ENCODE peak calls at places on chromosomes 11 and 22, in ten cellular contexts. One of them, this sample, is unnamed.

GRCh38 chr11:77066229-77067023 is at the start of gene CAPN5:
- DNase-seq in left ventricle myocardium inferior: peak
- DNase-seq in suprapubic skin: peak
- DNase-seq in IMR-90: peak
- DNase-seq in foreskin fibroblast: peak
- DNase-seq in gastrocnemius medialis: peak
- DNase-seq in right atrium auricular region: peak
- DNase-seq in sigmoid colon: peak
- DNase-seq in fibroblast of the aortic adventitia: peak
- DNase-seq in psoas muscle: peak
- DNase-seq in this sample: peak

GRCh38 chr22:35593885-35594470 is 23.2 kb downstream of the MB start:
- DNase-seq in left ventricle myocardium inferior: no peak
- DNase-seq in suprapubic skin: no peak
- DNase-seq in IMR-90: no peak
- DNase-seq in foreskin fibroblast: no peak
- DNase-seq in gastrocnemius medialis: peak
- DNase-seq in right atrium auricular region: no peak
- DNase-seq in sigmoid colon: no peak
- DNase-seq in fibroblast of the aortic adventitia: peak
- DNase-seq in psoas muscle: no peak
- DNase-seq in this sample: no peak

GRCh38 chr22:39209756-39210155 is 35.0 kb downstream of the PDGFB start:
- DNase-seq in left ventricle myocardium inferior: no peak
- DNase-seq in suprapubic skin: peak
- DNase-seq in IMR-90: no peak
- DNase-seq in foreskin fibroblast: no peak
- DNase-seq in gastrocnemius medialis: no peak
- DNase-seq in right atrium auricular region: no peak
- DNase-seq in sigmoid colon: peak
- DNase-seq in fibroblast of the aortic adventitia: no peak
- DNase-seq in psoas muscle: no peak
- DNase-seq in this sample: no peak

GRCh38 chr11:62999649-63000048 is 14.9 kb upstream of the SLC22A6 start:
- DNase-seq in left ventricle myocardium inferior: no peak
- DNase-seq in suprapubic skin: no peak
- DNase-seq in IMR-90: no peak
- DNase-seq in foreskin fibroblast: no peak
- DNase-seq in gastrocnemius medialis: no peak
- DNase-seq in right atrium auricular region: no peak
- DNase-seq in sigmoid colon: no peak
- DNase-seq in fibroblast of the aortic adventitia: no peak
- DNase-seq in psoas muscle: no peak
- DNase-seq in this sample: no peak

GRCh38 chr11:41309111-41309522 is 150.3 kb downstream of the LRRC4C start:
- DNase-seq in left ventricle myocardium inferior: no peak
- DNase-seq in suprapubic skin: no peak
- DNase-seq in IMR-90: no peak
- DNase-seq in foreskin fibroblast: no peak
- DNase-seq in gastrocnemius medialis: no peak
- DNase-seq in right atrium auricular region: no peak
- DNase-seq in sigmoid colon: no peak
- DNase-seq in fibroblast of the aortic adventitia: no peak
- DNase-seq in psoas muscle: no peak
- DNase-seq in this sample: no peak

GRCh38 chr22:50732681-50733080 is 5.3 kb upstream of the ACR start:
- DNase-seq in left ventricle myocardium inferior: peak
- DNase-seq in suprapubic skin: peak
- DNase-seq in IMR-90: no peak
- DNase-seq in foreskin fibroblast: no peak
- DNase-seq in gastrocnemius medialis: no peak
- DNase-seq in right atrium auricular region: no peak
- DNase-seq in sigmoid colon: no peak
- DNase-seq in fibroblast of the aortic adventitia: no peak
- DNase-seq in psoas muscle: no peak
- DNase-seq in this sample: no peak

GRCh38 chr22:43957871-43958270 is 2.6 kb downstream of the SAMM50 start:
- DNase-seq in left ventricle myocardium inferior: no peak
- DNase-seq in suprapubic skin: no peak
- DNase-seq in IMR-90: peak
- DNase-seq in foreskin fibroblast: no peak
- DNase-seq in gastrocnemius medialis: peak
- DNase-seq in right atrium auricular region: no peak
- DNase-seq in sigmoid colon: peak
- DNase-seq in fibroblast of the aortic adventitia: peak
- DNase-seq in psoas muscle: no peak
- DNase-seq in this sample: no peak

GRCh38 chr11:106986261-106986660 is 32.0 kb downstream of the GUCY1A2 start:
- DNase-seq in left ventricle myocardium inferior: no peak
- DNase-seq in suprapubic skin: no peak
- DNase-seq in IMR-90: peak
- DNase-seq in foreskin fibroblast: peak
- DNase-seq in gastrocnemius medialis: no peak
- DNase-seq in right atrium auricular region: no peak
- DNase-seq in sigmoid colon: no peak
- DNase-seq in fibroblast of the aortic adventitia: peak
- DNase-seq in psoas muscle: no peak
- DNase-seq in this sample: peak

DNA sequence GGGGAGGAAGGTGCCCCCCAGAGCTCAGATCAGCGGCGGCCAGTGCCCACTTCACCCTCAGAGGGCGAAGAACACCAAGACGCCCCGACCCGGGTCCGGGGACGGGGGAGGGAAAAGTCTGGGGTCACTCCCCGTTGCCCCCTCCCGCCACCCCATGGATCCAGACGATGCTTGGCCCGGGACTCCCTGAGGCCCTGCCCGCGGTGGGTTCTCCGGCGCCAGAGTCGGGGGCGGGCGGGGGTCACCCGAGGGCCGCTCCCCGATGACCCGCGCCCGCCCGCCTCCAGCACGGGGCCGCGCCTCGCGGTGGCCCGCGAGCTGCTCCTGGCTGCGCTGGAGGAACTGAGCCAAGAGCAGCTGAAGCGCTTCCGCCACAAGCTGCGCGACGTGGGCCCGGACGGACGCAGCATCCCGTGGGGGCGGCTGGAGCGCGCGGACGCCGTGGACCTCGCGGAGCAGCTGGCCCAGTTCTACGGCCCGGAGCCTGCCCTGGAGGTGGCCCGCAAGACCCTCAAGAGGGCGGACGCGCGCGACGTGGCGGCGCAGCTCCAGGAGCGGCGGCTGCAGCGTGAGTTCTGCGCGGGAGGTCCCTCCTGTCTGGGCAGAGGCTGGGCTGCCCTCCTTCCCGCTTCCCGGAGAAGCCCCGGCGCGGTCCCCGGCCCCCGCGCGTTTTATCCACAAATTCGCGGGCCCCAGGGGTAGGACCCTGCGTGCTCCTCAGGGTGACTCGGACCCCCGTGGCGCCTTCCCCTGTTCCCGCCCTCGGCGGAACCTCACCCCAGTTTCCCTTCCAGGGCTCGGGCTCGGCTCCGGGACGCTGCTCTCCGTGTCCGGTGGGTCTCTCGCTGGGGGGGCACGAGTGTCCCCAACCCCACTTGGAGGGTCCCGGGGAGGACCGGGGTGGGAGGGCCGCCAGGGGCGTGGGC is 1.1 kb downstream of the NLRP6 start:
- DNase-seq in left ventricle myocardium inferior: no peak
- DNase-seq in suprapubic skin: peak
- DNase-seq in IMR-90: no peak
- DNase-seq in foreskin fibroblast: no peak
- DNase-seq in gastrocnemius medialis: no peak
- DNase-seq in right atrium auricular region: no peak
- DNase-seq in sigmoid colon: peak
- DNase-seq in fibroblast of the aortic adventitia: no peak
- DNase-seq in psoas muscle: no peak
- DNase-seq in this sample: no peak
- H3K4me3 ChIP-seq in left ventricle myocardium inferior: peak
- H3K4me3 ChIP-seq in suprapubic skin: peak
- H3K4me3 ChIP-seq in IMR-90: no peak
- H3K4me3 ChIP-seq in foreskin fibroblast: no peak
- H3K4me3 ChIP-seq in gastrocnemius medialis: no peak
- H3K4me3 ChIP-seq in right atrium auricular region: no peak
- H3K4me3 ChIP-seq in sigmoid colon: peak
- H3K4me3 ChIP-seq in fibroblast of the aortic adventitia: no peak
- H3K4me3 ChIP-seq in psoas muscle: peak
- H3K4me3 ChIP-seq in this sample: no peak

GRCh38 chr11:114253771-114254170 is 42.4 kb upstream of the NNMT start:
- DNase-seq in left ventricle myocardium inferior: no peak
- DNase-seq in suprapubic skin: no peak
- DNase-seq in IMR-90: no peak
- DNase-seq in foreskin fibroblast: no peak
- DNase-seq in gastrocnemius medialis: no peak
- DNase-seq in right atrium auricular region: no peak
- DNase-seq in sigmoid colon: no peak
- DNase-seq in fibroblast of the aortic adventitia: no peak
- DNase-seq in psoas muscle: no peak
- DNase-seq in this sample: no peak

GRCh38 chr11:114250993-114251796 is 45.0 kb upstream of the NNMT start:
- DNase-seq in left ventricle myocardium inferior: peak
- DNase-seq in suprapubic skin: no peak
- DNase-seq in IMR-90: no peak
- DNase-seq in foreskin fibroblast: no peak
- DNase-seq in gastrocnemius medialis: peak
- DNase-seq in right atrium auricular region: peak
- DNase-seq in sigmoid colon: peak
- DNase-seq in fibroblast of the aortic adventitia: no peak
- DNase-seq in psoas muscle: peak
- DNase-seq in this sample: peak

GRCh38 chr11:114250180-114250579 is 46.0 kb upstream of the NNMT start:
- DNase-seq in left ventricle myocardium inferior: no peak
- DNase-seq in suprapubic skin: no peak
- DNase-seq in IMR-90: no peak
- DNase-seq in foreskin fibroblast: no peak
- DNase-seq in gastrocnemius medialis: peak
- DNase-seq in right atrium auricular region: no peak
- DNase-seq in sigmoid colon: peak
- DNase-seq in fibroblast of the aortic adventitia: no peak
- DNase-seq in psoas muscle: no peak
- DNase-seq in this sample: no peak

GRCh38 chr11:114254571-114255146 is 41.5 kb upstream of the NNMT start:
- DNase-seq in left ventricle myocardium inferior: no peak
- DNase-seq in suprapubic skin: no peak
- DNase-seq in IMR-90: no peak
- DNase-seq in foreskin fibroblast: no peak
- DNase-seq in gastrocnemius medialis: no peak
- DNase-seq in right atrium auricular region: no peak
- DNase-seq in sigmoid colon: no peak
- DNase-seq in fibroblast of the aortic adventitia: no peak
- DNase-seq in psoas muscle: no peak
- DNase-seq in this sample: no peak

DNA sequence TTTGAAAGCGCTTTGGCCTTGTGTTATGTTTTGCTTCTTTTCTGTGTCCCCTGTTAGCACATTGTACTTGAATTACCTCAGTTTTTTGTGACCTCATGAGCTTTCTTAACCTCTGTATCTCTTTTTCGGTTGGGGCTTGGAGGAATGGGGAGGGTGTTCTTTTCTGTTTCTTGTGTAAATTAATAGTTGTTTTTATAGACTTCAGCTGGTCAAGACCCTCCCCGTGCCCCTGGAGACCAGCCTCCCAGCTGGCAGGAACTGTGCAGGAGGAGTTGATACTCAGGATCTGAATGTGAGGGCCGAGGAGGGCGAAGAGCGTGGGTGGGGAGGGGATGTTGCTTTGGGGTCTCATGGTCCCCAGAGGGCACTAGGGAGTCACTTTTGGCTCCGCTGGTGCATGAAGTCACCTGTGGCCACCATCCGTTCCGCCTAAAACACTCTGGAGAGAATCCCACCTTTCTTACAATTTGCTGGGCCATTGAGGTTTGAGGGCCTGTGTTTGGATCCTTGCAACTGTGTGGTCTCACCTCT is 44.3 kb upstream of the NNMT start:
- DNase-seq in left ventricle myocardium inferior: no peak
- DNase-seq in suprapubic skin: no peak
- DNase-seq in IMR-90: no peak
- DNase-seq in foreskin fibroblast: no peak
- DNase-seq in gastrocnemius medialis: peak
- DNase-seq in right atrium auricular region: no peak
- DNase-seq in sigmoid colon: peak
- DNase-seq in fibroblast of the aortic adventitia: no peak
- DNase-seq in psoas muscle: peak
- DNase-seq in this sample: no peak
- TF ChIP-seq CTCF in left ventricle myocardium inferior: no peak
- TF ChIP-seq CTCF in suprapubic skin: no peak
- TF ChIP-seq CTCF in IMR-90: no peak
- TF ChIP-seq CTCF in foreskin fibroblast: no peak
- TF ChIP-seq CTCF in gastrocnemius medialis: no peak
- TF ChIP-seq CTCF in right atrium auricular region: no peak
- TF ChIP-seq CTCF in sigmoid colon: no peak
- TF ChIP-seq CTCF in fibroblast of the aortic adventitia: no peak
- TF ChIP-seq CTCF in psoas muscle: no peak
- TF ChIP-seq CTCF in this sample: no peak

DNA sequence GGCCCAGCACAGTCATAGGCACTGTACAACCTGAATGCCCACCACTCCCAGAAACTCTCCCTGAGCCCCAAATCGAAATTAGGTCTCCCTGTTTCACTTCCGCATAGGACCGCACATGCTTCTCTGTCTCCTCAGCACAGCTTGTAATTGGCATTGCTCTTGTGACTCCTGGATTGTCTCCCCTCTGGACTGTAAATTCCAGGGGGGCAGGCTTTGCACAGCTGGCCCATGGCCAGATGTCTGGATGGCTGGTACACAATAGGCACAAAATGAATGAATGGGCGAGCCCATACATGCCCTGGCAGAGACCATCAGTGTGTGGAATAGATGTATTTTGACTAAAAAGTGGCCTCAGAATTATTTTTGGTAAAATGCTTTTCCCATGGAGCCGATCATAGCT is 63.3 kb upstream of the PHF21B start:
- DNase-seq in left ventricle myocardium inferior: no peak
- DNase-seq in suprapubic skin: no peak
- DNase-seq in IMR-90: no peak
- DNase-seq in foreskin fibroblast: no peak
- DNase-seq in gastrocnemius medialis: no peak
- DNase-seq in right atrium auricular region: no peak
- DNase-seq in sigmoid colon: no peak
- DNase-seq in fibroblast of the aortic adventitia: no peak
- DNase-seq in psoas muscle: no peak
- DNase-seq in this sample: no peak
- H3K4me3 ChIP-seq in left ventricle myocardium inferior: no peak
- H3K4me3 ChIP-seq in suprapubic skin: no peak
- H3K4me3 ChIP-seq in IMR-90: no peak
- H3K4me3 ChIP-seq in foreskin fibroblast: no peak
- H3K4me3 ChIP-seq in gastrocnemius medialis: no peak
- H3K4me3 ChIP-seq in right atrium auricular region: no peak
- H3K4me3 ChIP-seq in sigmoid colon: no peak
- H3K4me3 ChIP-seq in fibroblast of the aortic adventitia: no peak
- H3K4me3 ChIP-seq in psoas muscle: no peak
- H3K4me3 ChIP-seq in this sample: no peak

GRCh38 chr11:911890-912219 is 1.2 kb upstream of the CHID1 start:
- DNase-seq in left ventricle myocardium inferior: no peak
- DNase-seq in suprapubic skin: no peak
- DNase-seq in IMR-90: no peak
- DNase-seq in foreskin fibroblast: no peak
- DNase-seq in gastrocnemius medialis: no peak
- DNase-seq in right atrium auricular region: no peak
- DNase-seq in sigmoid colon: no peak
- DNase-seq in fibroblast of the aortic adventitia: no peak
- DNase-seq in psoas muscle: no peak
- DNase-seq in this sample: no peak

GRCh38 chr11:911031-911889 is 650 bp upstream of the CHID1 start:
- DNase-seq in left ventricle myocardium inferior: peak
- DNase-seq in suprapubic skin: no peak
- DNase-seq in IMR-90: peak
- DNase-seq in foreskin fibroblast: peak
- DNase-seq in gastrocnemius medialis: peak
- DNase-seq in right atrium auricular region: peak
- DNase-seq in sigmoid colon: no peak
- DNase-seq in fibroblast of the aortic adventitia: peak
- DNase-seq in psoas muscle: peak
- DNase-seq in this sample: peak

GRCh38 chr11:910589-911030 is at the start of gene CHID1:
- DNase-seq in left ventricle myocardium inferior: peak
- DNase-seq in suprapubic skin: peak
- DNase-seq in IMR-90: peak
- DNase-seq in foreskin fibroblast: peak
- DNase-seq in gastrocnemius medialis: peak
- DNase-seq in right atrium auricular region: peak
- DNase-seq in sigmoid colon: peak
- DNase-seq in fibroblast of the aortic adventitia: peak
- DNase-seq in psoas muscle: peak
- DNase-seq in this sample: peak

GRCh38 chr11:913043-913442 is 2.4 kb upstream of the CHID1 start:
- DNase-seq in left ventricle myocardium inferior: no peak
- DNase-seq in suprapubic skin: no peak
- DNase-seq in IMR-90: no peak
- DNase-seq in foreskin fibroblast: no peak
- DNase-seq in gastrocnemius medialis: no peak
- DNase-seq in right atrium auricular region: no peak
- DNase-seq in sigmoid colon: no peak
- DNase-seq in fibroblast of the aortic adventitia: no peak
- DNase-seq in psoas muscle: no peak
- DNase-seq in this sample: no peak

DNA sequence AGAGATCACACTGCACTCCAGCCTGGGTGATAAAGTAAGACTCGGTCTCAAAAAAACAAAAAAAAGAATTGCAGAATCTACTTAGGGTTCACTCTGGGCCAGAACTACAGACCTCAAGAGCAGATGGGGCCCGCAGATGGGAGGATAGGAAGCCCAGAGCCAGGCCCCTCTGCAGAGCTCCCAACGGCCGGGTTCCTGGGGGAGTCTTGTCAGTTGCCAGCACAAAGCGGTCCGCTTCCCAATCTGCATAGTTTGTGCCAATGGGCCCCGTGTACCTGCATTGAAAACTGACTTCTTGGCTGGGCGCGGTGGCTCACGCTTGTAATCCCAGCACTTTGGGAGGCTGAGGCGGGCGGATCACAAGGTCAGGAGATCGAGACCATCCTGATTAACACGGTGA is 1.7 kb upstream of the CHID1 start:
- DNase-seq in left ventricle myocardium inferior: no peak
- DNase-seq in suprapubic skin: no peak
- DNase-seq in IMR-90: no peak
- DNase-seq in foreskin fibroblast: no peak
- DNase-seq in gastrocnemius medialis: no peak
- DNase-seq in right atrium auricular region: no peak
- DNase-seq in sigmoid colon: no peak
- DNase-seq in fibroblast of the aortic adventitia: no peak
- DNase-seq in psoas muscle: no peak
- DNase-seq in this sample: no peak
- TF ChIP-seq CTCF in left ventricle myocardium inferior: no peak
- TF ChIP-seq CTCF in suprapubic skin: no peak
- TF ChIP-seq CTCF in IMR-90: no peak
- TF ChIP-seq CTCF in foreskin fibroblast: no peak
- TF ChIP-seq CTCF in gastrocnemius medialis: no peak
- TF ChIP-seq CTCF in right atrium auricular region: no peak
- TF ChIP-seq CTCF in sigmoid colon: no peak
- TF ChIP-seq CTCF in fibroblast of the aortic adventitia: no peak
- TF ChIP-seq CTCF in psoas muscle: no peak
- TF ChIP-seq CTCF in this sample: no peak